ENCODE peak calls at places on chromosomes 5 and 9, in ten cellular contexts. One of them, this sample, is unnamed.

GRCh38 chr5:14851597-14851996 is 20.0 kb downstream of the ANKH start:
- DNase-seq in gastrocnemius medialis: no peak
- DNase-seq in activated CD8-positive, alpha-beta T cell treated with anti-CD3 and anti-CD28 coated beads for 36 hours: no peak
- DNase-seq in uterus: no peak
- DNase-seq in heart right ventricle: no peak
- DNase-seq in right lobe of liver: no peak
- DNase-seq in lower lobe of right lung: no peak
- DNase-seq in lower leg skin: no peak
- DNase-seq in HFFc6: no peak
- DNase-seq in astrocyte: no peak
- DNase-seq in this sample: no peak

GRCh38 chr5:178428341-178429155 is 161.6 kb downstream of the COL23A1 start:
- DNase-seq in uterus: no peak
- DNase-seq in gastrocnemius medialis: peak
- DNase-seq in activated CD8-positive, alpha-beta T cell treated with anti-CD3 and anti-CD28 coated beads for 36 hours: no peak
- DNase-seq in right lobe of liver: no peak
- DNase-seq in HFFc6: no peak
- DNase-seq in lower lobe of right lung: peak
- DNase-seq in astrocyte: no peak
- DNase-seq in heart right ventricle: peak
- DNase-seq in lower leg skin: peak
- DNase-seq in this sample: no peak

GRCh38 chr5:130402906-130403305 is 498.6 kb downstream of the CHSY3 start:
- DNase-seq in uterus: no peak
- DNase-seq in right lobe of liver: no peak
- DNase-seq in HFFc6: no peak
- DNase-seq in astrocyte: no peak
- DNase-seq in activated CD8-positive, alpha-beta T cell treated with anti-CD3 and anti-CD28 coated beads for 36 hours: no peak
- DNase-seq in gastrocnemius medialis: no peak
- DNase-seq in lower lobe of right lung: no peak
- DNase-seq in lower leg skin: no peak
- DNase-seq in heart right ventricle: no peak
- DNase-seq in this sample: no peak

GRCh38 chr5:159448-160172 is 31.7 kb upstream of the LRRC14B start:
- DNase-seq in heart right ventricle: no peak
- DNase-seq in astrocyte: peak
- DNase-seq in lower lobe of right lung: no peak
- DNase-seq in right lobe of liver: no peak
- DNase-seq in gastrocnemius medialis: no peak
- DNase-seq in uterus: no peak
- DNase-seq in lower leg skin: peak
- DNase-seq in HFFc6: peak
- DNase-seq in activated CD8-positive, alpha-beta T cell treated with anti-CD3 and anti-CD28 coated beads for 36 hours: no peak
- DNase-seq in this sample: no peak

GRCh38 chr5:42993516-42994284 is 46.4 kb downstream of the ANXA2R start:
- DNase-seq in heart right ventricle: no peak
- DNase-seq in activated CD8-positive, alpha-beta T cell treated with anti-CD3 and anti-CD28 coated beads for 36 hours: peak
- DNase-seq in lower leg skin: no peak
- DNase-seq in right lobe of liver: no peak
- DNase-seq in gastrocnemius medialis: no peak
- DNase-seq in astrocyte: peak
- DNase-seq in lower lobe of right lung: peak
- DNase-seq in HFFc6: no peak
- DNase-seq in uterus: no peak
- DNase-seq in this sample: no peak

GRCh38 chr9:131758972-131759647 is 19.2 kb upstream of the RAPGEF1 start:
- DNase-seq in lower lobe of right lung: no peak
- DNase-seq in right lobe of liver: no peak
- DNase-seq in lower leg skin: no peak
- DNase-seq in uterus: no peak
- DNase-seq in activated CD8-positive, alpha-beta T cell treated with anti-CD3 and anti-CD28 coated beads for 36 hours: no peak
- DNase-seq in HFFc6: peak
- DNase-seq in gastrocnemius medialis: no peak
- DNase-seq in heart right ventricle: no peak
- DNase-seq in astrocyte: no peak
- DNase-seq in this sample: no peak

GRCh38 chr9:8764041-8764440 is 964.5 kb upstream of the DMAC1 start:
- DNase-seq in heart right ventricle: no peak
- DNase-seq in HFFc6: no peak
- DNase-seq in astrocyte: peak
- DNase-seq in activated CD8-positive, alpha-beta T cell treated with anti-CD3 and anti-CD28 coated beads for 36 hours: no peak
- DNase-seq in gastrocnemius medialis: no peak
- DNase-seq in lower lobe of right lung: no peak
- DNase-seq in right lobe of liver: no peak
- DNase-seq in lower leg skin: no peak
- DNase-seq in uterus: no peak
- DNase-seq in this sample: no peak

GRCh38 chr9:108816037-108816436 is 39.7 kb downstream of the ACTL7B start:
- DNase-seq in uterus: no peak
- DNase-seq in astrocyte: no peak
- DNase-seq in activated CD8-positive, alpha-beta T cell treated with anti-CD3 and anti-CD28 coated beads for 36 hours: no peak
- DNase-seq in lower lobe of right lung: peak
- DNase-seq in lower leg skin: no peak
- DNase-seq in gastrocnemius medialis: no peak
- DNase-seq in heart right ventricle: no peak
- DNase-seq in right lobe of liver: peak
- DNase-seq in HFFc6: no peak
- DNase-seq in this sample: no peak

GRCh38 chr5:132363431-132364112 is 5.9 kb upstream of the SLC22A5 start:
- DNase-seq in astrocyte: peak
- DNase-seq in lower leg skin: no peak
- DNase-seq in gastrocnemius medialis: peak
- DNase-seq in HFFc6: peak
- DNase-seq in uterus: peak
- DNase-seq in lower lobe of right lung: no peak
- DNase-seq in right lobe of liver: no peak
- DNase-seq in heart right ventricle: no peak
- DNase-seq in activated CD8-positive, alpha-beta T cell treated with anti-CD3 and anti-CD28 coated beads for 36 hours: no peak
- DNase-seq in this sample: no peak

GRCh38 chr5:157917909-157918809 is 59.2 kb upstream of the CLINT1 start:
- DNase-seq in heart right ventricle: peak
- DNase-seq in gastrocnemius medialis: no peak
- DNase-seq in right lobe of liver: peak
- DNase-seq in lower lobe of right lung: peak
- DNase-seq in uterus: peak
- DNase-seq in activated CD8-positive, alpha-beta T cell treated with anti-CD3 and anti-CD28 coated beads for 36 hours: peak
- DNase-seq in HFFc6: peak
- DNase-seq in astrocyte: peak
- DNase-seq in lower leg skin: peak
- DNase-seq in this sample: peak

GRCh38 chr9:124122813-124123462 is 111.4 kb downstream of the LHX2 start:
- DNase-seq in gastrocnemius medialis: no peak
- DNase-seq in HFFc6: peak
- DNase-seq in lower lobe of right lung: no peak
- DNase-seq in lower leg skin: no peak
- DNase-seq in activated CD8-positive, alpha-beta T cell treated with anti-CD3 and anti-CD28 coated beads for 36 hours: peak
- DNase-seq in uterus: no peak
- DNase-seq in right lobe of liver: no peak
- DNase-seq in heart right ventricle: no peak
- DNase-seq in astrocyte: no peak
- DNase-seq in this sample: no peak

GRCh38 chr5:141928051-141928450 is 4.4 kb downstream of the DELE1 start:
- DNase-seq in lower lobe of right lung: no peak
- DNase-seq in activated CD8-positive, alpha-beta T cell treated with anti-CD3 and anti-CD28 coated beads for 36 hours: no peak
- DNase-seq in astrocyte: no peak
- DNase-seq in heart right ventricle: no peak
- DNase-seq in gastrocnemius medialis: no peak
- DNase-seq in lower leg skin: no peak
- DNase-seq in uterus: peak
- DNase-seq in right lobe of liver: no peak
- DNase-seq in HFFc6: no peak
- DNase-seq in this sample: no peak

GRCh38 chr5:9183306-9183705 is 362.6 kb downstream of the SEMA5A start:
- DNase-seq in lower lobe of right lung: no peak
- DNase-seq in uterus: no peak
- DNase-seq in gastrocnemius medialis: no peak
- DNase-seq in heart right ventricle: no peak
- DNase-seq in astrocyte: no peak
- DNase-seq in HFFc6: no peak
- DNase-seq in activated CD8-positive, alpha-beta T cell treated with anti-CD3 and anti-CD28 coated beads for 36 hours: no peak
- DNase-seq in right lobe of liver: no peak
- DNase-seq in lower leg skin: no peak
- DNase-seq in this sample: no peak

DNA sequence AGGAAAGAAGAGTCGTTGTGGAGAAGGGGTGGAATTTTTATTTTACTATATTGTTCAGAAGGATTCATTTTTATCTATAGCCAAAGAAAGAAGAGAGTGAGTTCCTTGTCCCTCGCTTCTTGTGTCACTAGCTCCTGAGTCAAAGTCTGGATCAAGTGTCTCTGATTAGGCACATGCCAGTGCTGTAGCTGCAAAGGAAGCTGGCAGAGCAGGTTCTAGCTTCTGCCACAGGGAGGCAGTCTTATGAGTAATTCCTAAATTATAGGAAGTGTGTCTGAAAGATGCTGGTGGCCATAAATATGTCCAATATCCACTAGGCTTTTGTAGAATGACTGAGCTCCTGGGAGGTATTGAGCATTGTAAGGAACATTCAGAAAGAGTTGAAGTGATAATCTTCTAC is 84.7 kb downstream of the DOCK2 start:
- DNase-seq in uterus: no peak
- DNase-seq in gastrocnemius medialis: no peak
- DNase-seq in heart right ventricle: no peak
- DNase-seq in astrocyte: no peak
- DNase-seq in lower lobe of right lung: no peak
- DNase-seq in activated CD8-positive, alpha-beta T cell treated with anti-CD3 and anti-CD28 coated beads for 36 hours: no peak
- DNase-seq in right lobe of liver: no peak
- DNase-seq in HFFc6: no peak
- DNase-seq in lower leg skin: no peak
- DNase-seq in this sample: no peak
- TF ChIP-seq CTCF in uterus: no peak
- TF ChIP-seq CTCF in gastrocnemius medialis: no peak
- TF ChIP-seq CTCF in heart right ventricle: no peak
- TF ChIP-seq CTCF in astrocyte: no peak
- TF ChIP-seq CTCF in lower lobe of right lung: no peak
- TF ChIP-seq CTCF in activated CD8-positive, alpha-beta T cell treated with anti-CD3 and anti-CD28 coated beads for 36 hours: no peak
- TF ChIP-seq CTCF in right lobe of liver: no peak
- TF ChIP-seq CTCF in HFFc6: peak
- TF ChIP-seq CTCF in lower leg skin: no peak
- TF ChIP-seq CTCF in this sample: no peak

DNA sequence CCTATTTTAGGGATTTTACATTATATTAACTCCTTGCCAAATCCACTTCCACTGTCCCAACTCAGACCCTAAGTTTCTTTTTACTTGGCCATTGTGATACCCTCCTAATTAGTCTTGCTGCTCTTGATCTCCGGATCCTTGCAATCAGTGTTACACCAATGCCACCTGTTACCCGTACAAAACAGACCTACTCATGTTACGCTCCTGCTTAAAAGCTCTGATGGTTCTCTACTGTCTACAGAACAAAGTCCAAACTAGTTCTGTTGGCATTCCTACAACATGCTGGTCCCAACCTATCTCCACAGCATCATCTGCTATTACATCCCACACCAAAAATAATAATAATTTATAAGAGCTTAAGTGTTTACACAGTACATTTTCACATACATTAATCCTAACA is 9.8 kb downstream of the ECPAS start:
- DNase-seq in HFFc6: no peak
- DNase-seq in lower lobe of right lung: no peak
- DNase-seq in lower leg skin: no peak
- DNase-seq in uterus: no peak
- DNase-seq in astrocyte: no peak
- DNase-seq in heart right ventricle: no peak
- DNase-seq in gastrocnemius medialis: no peak
- DNase-seq in activated CD8-positive, alpha-beta T cell treated with anti-CD3 and anti-CD28 coated beads for 36 hours: no peak
- DNase-seq in right lobe of liver: no peak
- DNase-seq in this sample: no peak
- TF ChIP-seq CTCF in HFFc6: no peak
- TF ChIP-seq CTCF in lower lobe of right lung: no peak
- TF ChIP-seq CTCF in lower leg skin: no peak
- TF ChIP-seq CTCF in uterus: no peak
- TF ChIP-seq CTCF in astrocyte: no peak
- TF ChIP-seq CTCF in heart right ventricle: no peak
- TF ChIP-seq CTCF in gastrocnemius medialis: no peak
- TF ChIP-seq CTCF in activated CD8-positive, alpha-beta T cell treated with anti-CD3 and anti-CD28 coated beads for 36 hours: no peak
- TF ChIP-seq CTCF in right lobe of liver: no peak
- TF ChIP-seq CTCF in this sample: no peak

DNA sequence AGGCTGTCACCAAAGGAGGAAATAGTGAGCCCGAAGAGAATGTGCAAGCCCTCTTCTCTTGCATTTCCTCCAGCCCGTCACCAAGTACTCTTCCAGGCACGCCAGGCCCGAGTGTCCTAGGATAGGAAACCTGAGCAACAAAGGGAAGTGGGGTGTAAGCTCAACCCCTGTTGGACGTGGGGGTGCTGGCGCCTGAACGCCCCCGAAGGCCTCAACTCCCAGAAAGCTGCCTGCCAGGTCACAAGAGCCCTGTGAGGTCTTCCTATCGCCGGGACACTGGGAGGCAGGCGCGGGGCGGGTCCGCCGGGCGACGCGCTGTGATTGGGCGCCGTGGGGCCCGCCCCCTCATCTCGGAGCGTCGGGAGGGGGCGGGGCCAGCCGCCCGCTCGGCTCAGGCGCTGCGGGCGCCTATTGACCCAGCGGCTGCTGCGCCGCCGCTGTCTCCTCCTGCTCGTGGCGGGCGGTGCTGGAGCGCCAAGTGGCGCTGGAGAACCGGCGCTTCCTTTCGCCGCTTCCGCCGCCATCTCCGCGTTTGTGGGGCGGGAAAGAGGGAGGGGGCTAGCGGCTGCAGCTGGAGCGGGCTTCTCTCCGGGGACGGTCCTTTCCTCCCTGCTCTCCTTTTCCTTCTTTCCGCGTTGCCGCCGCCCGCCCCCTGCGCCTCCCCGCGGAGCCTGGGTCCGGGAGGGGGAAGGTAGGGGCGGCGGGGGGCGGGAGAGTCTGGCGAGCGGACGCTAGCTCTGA is 558 bp upstream of the MAN2A1 start:
- DNase-seq in uterus: peak
- DNase-seq in heart right ventricle: peak
- DNase-seq in right lobe of liver: peak
- DNase-seq in astrocyte: peak
- DNase-seq in activated CD8-positive, alpha-beta T cell treated with anti-CD3 and anti-CD28 coated beads for 36 hours: peak
- DNase-seq in lower leg skin: peak
- DNase-seq in lower lobe of right lung: peak
- DNase-seq in HFFc6: peak
- DNase-seq in gastrocnemius medialis: peak
- DNase-seq in this sample: peak
- TF ChIP-seq CTCF in uterus: peak
- TF ChIP-seq CTCF in heart right ventricle: peak
- TF ChIP-seq CTCF in right lobe of liver: no peak
- TF ChIP-seq CTCF in astrocyte: no peak
- TF ChIP-seq CTCF in activated CD8-positive, alpha-beta T cell treated with anti-CD3 and anti-CD28 coated beads for 36 hours: no peak
- TF ChIP-seq CTCF in lower leg skin: no peak
- TF ChIP-seq CTCF in lower lobe of right lung: no peak
- TF ChIP-seq CTCF in HFFc6: no peak
- TF ChIP-seq CTCF in gastrocnemius medialis: no peak
- TF ChIP-seq CTCF in this sample: no peak

DNA sequence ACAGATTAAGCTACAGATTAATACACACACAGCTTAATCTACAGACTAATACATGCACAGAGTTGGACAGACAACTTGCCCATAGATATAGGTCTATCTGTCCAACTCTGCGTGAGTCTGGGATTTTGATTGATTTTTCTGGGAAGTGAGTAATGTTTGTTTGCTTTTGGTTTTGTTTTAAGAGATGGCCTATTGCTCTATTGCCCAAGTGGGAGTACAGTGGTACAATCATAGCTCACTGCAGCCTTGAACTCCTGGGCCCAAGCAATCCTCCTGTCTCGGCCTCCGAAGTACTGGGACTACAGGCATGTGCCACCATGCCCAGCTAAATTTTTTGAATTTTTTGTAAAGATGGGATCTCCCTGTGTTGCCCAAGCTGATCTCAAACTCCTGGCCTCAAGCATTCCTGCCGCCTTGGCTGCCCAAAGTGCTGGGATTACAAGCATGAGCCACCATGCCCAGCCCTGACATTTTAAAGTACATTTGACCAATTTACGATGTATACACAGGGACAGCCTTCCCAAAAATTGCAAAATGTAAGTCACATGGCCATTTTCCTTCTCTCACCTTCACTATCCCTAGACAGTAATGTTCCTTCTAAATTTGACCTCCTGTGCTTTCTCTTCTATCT is 50.8 kb downstream of the PAPPA start:
- DNase-seq in lower lobe of right lung: no peak
- DNase-seq in HFFc6: no peak
- DNase-seq in astrocyte: no peak
- DNase-seq in gastrocnemius medialis: no peak
- DNase-seq in uterus: no peak
- DNase-seq in heart right ventricle: no peak
- DNase-seq in lower leg skin: no peak
- DNase-seq in activated CD8-positive, alpha-beta T cell treated with anti-CD3 and anti-CD28 coated beads for 36 hours: no peak
- DNase-seq in right lobe of liver: no peak
- DNase-seq in this sample: no peak
- TF ChIP-seq CTCF in lower lobe of right lung: no peak
- TF ChIP-seq CTCF in HFFc6: no peak
- TF ChIP-seq CTCF in astrocyte: no peak
- TF ChIP-seq CTCF in gastrocnemius medialis: no peak
- TF ChIP-seq CTCF in uterus: no peak
- TF ChIP-seq CTCF in heart right ventricle: no peak
- TF ChIP-seq CTCF in lower leg skin: no peak
- TF ChIP-seq CTCF in activated CD8-positive, alpha-beta T cell treated with anti-CD3 and anti-CD28 coated beads for 36 hours: no peak
- TF ChIP-seq CTCF in right lobe of liver: no peak
- TF ChIP-seq CTCF in this sample: no peak

This sample was measured in GM10248.